ENCODE peak calls at places on chromosomes 16 and 17, in seven cellular contexts. One of them, this sample, is unnamed.

GRCh38 chr16:86620184-86620583 is 41.8 kb downstream of the FOXL1 start:
- DNase-seq in stimulated activated CD8-positive, alpha-beta memory T cell treated with anti-CD3 and anti-CD28 coated beads, Interleukin-4, amount 100 ng/mL, for 1 hour: no peak
- DNase-seq in adipocyte: no peak
- DNase-seq in occipital lobe: no peak
- DNase-seq in GM04503: no peak
- DNase-seq in AG08396: no peak
- DNase-seq in kidney tubule cell: no peak
- DNase-seq in this sample: no peak

GRCh38 chr17:71080937-71081336 is 911.6 kb downstream of the KCNJ2 start:
- DNase-seq in stimulated activated CD8-positive, alpha-beta memory T cell treated with anti-CD3 and anti-CD28 coated beads, Interleukin-4, amount 100 ng/mL, for 1 hour: no peak
- DNase-seq in adipocyte: no peak
- DNase-seq in occipital lobe: no peak
- DNase-seq in GM04503: no peak
- DNase-seq in AG08396: no peak
- DNase-seq in kidney tubule cell: no peak
- DNase-seq in this sample: no peak

GRCh38 chr17:74748529-74749261 is at the start of gene NHERF1:
- DNase-seq in stimulated activated CD8-positive, alpha-beta memory T cell treated with anti-CD3 and anti-CD28 coated beads, Interleukin-4, amount 100 ng/mL, for 1 hour: peak
- DNase-seq in adipocyte: peak
- DNase-seq in occipital lobe: peak
- DNase-seq in GM04503: peak
- DNase-seq in AG08396: peak
- DNase-seq in kidney tubule cell: peak
- DNase-seq in this sample: peak

GRCh38 chr17:2701161-2701995 is 10.2 kb downstream of the CLUH start:
- DNase-seq in stimulated activated CD8-positive, alpha-beta memory T cell treated with anti-CD3 and anti-CD28 coated beads, Interleukin-4, amount 100 ng/mL, for 1 hour: no peak
- DNase-seq in adipocyte: no peak
- DNase-seq in occipital lobe: no peak
- DNase-seq in GM04503: no peak
- DNase-seq in AG08396: no peak
- DNase-seq in kidney tubule cell: no peak
- DNase-seq in this sample: no peak

GRCh38 chr16:23502466-23502865 is 7.8 kb downstream of the GGA2 start:
- DNase-seq in stimulated activated CD8-positive, alpha-beta memory T cell treated with anti-CD3 and anti-CD28 coated beads, Interleukin-4, amount 100 ng/mL, for 1 hour: no peak
- DNase-seq in adipocyte: no peak
- DNase-seq in occipital lobe: no peak
- DNase-seq in GM04503: no peak
- DNase-seq in AG08396: no peak
- DNase-seq in kidney tubule cell: no peak
- DNase-seq in this sample: no peak

GRCh38 chr16:46747777-46748651 is at the start of gene MYLK3:
- DNase-seq in stimulated activated CD8-positive, alpha-beta memory T cell treated with anti-CD3 and anti-CD28 coated beads, Interleukin-4, amount 100 ng/mL, for 1 hour: no peak
- DNase-seq in adipocyte: peak
- DNase-seq in occipital lobe: no peak
- DNase-seq in GM04503: no peak
- DNase-seq in AG08396: peak
- DNase-seq in kidney tubule cell: no peak
- DNase-seq in this sample: no peak

GRCh38 chr16:24036614-24037013 is 200.8 kb downstream of the PRKCB start:
- DNase-seq in stimulated activated CD8-positive, alpha-beta memory T cell treated with anti-CD3 and anti-CD28 coated beads, Interleukin-4, amount 100 ng/mL, for 1 hour: no peak
- DNase-seq in adipocyte: peak
- DNase-seq in occipital lobe: peak
- DNase-seq in GM04503: no peak
- DNase-seq in AG08396: peak
- DNase-seq in kidney tubule cell: peak
- DNase-seq in this sample: no peak

GRCh38 chr16:55478827-55479559 is at the start of gene MMP2:
- DNase-seq in stimulated activated CD8-positive, alpha-beta memory T cell treated with anti-CD3 and anti-CD28 coated beads, Interleukin-4, amount 100 ng/mL, for 1 hour: no peak
- DNase-seq in adipocyte: peak
- DNase-seq in occipital lobe: no peak
- DNase-seq in GM04503: no peak
- DNase-seq in AG08396: peak
- DNase-seq in kidney tubule cell: peak
- DNase-seq in this sample: peak

GRCh38 chr16:58196898-58197313 is 1.0 kb downstream of the CSNK2A2 start:
- DNase-seq in stimulated activated CD8-positive, alpha-beta memory T cell treated with anti-CD3 and anti-CD28 coated beads, Interleukin-4, amount 100 ng/mL, for 1 hour: no peak
- DNase-seq in adipocyte: peak
- DNase-seq in occipital lobe: no peak
- DNase-seq in GM04503: peak
- DNase-seq in AG08396: peak
- DNase-seq in kidney tubule cell: peak
- DNase-seq in this sample: no peak